ENCODE peak calls at places on chromosomes 11 and 22, in five cellular contexts. V is heart left ventricle, A is GM12865, R is breast epithelium, I is BE2C. K is an unnamed sample.

GRCh38 chr22:41485033-41485432 is 16.1 kb downstream of the ACO2 start:
- DNase-seq in V (no peak), A (no peak), R (no peak), I (no peak), K (no peak)

GRCh38 chr11:2096001-2096918 is 42.9 kb downstream of the IGF2 start:
- DNase-seq in V (peak), A (no peak), R (peak), I (no peak), K (no peak)

GRCh38 chr11:70087446-70088167 is 9.5 kb downstream of the ANO1 start:
- DNase-seq in V (no peak), A (no peak), R (no peak), I (no peak), K (no peak)

GRCh38 chr11:43503417-43503816 is 144.7 kb downstream of the TTC17 start:
- DNase-seq in V (no peak), A (no peak), R (no peak), I (no peak), K (no peak)

GRCh38 chr11:32659672-32660071 is 76.0 kb downstream of the EIF3M start:
- DNase-seq in V (no peak), A (no peak), R (no peak), I (no peak), K (no peak)

GRCh38 chr11:12275818-12276217 is 101.6 kb upstream of the PARVA start:
- DNase-seq in V (no peak), A (no peak), R (peak), I (no peak), K (no peak)

GRCh38 chr22:26339755-26340154 is 89.3 kb upstream of the ASPHD2 start:
- DNase-seq in V (no peak), A (no peak), R (no peak), I (no peak), K (no peak)

GRCh38 chr22:32852346-32853251 is 51.1 kb downstream of the TIMP3 start:
- DNase-seq in V (peak), A (no peak), R (no peak), I (peak), K (no peak)

GRCh38 chr11:66868726-66869291 is 11.9 kb downstream of the LRFN4 start:
- DNase-seq in V (no peak), A (peak), R (peak), I (peak), K (no peak)

GRCh38 chr11:83033972-83034672 is 37.6 kb downstream of the RAB30 start:
- DNase-seq in V (peak), A (peak), R (no peak), I (peak), K (peak)

DNA sequence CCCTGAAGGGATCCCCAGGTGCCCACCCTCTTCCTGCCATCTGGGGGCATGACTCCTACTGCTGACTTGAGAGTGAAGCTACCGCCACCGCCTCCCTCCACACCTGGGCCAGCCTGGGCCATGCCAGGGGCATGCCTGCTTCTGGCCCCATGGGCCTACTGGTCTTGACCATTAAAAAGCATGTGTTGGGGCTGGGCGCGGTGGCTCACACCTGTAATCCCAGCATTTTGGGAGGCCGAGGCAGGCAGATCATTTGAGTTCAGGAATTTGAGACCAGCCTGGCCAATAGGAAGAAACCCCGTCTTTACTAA is 37.7 kb upstream of the CCDC188 start:
- DNase-seq in V (no peak), A (no peak), R (no peak), I (no peak), K (no peak)
- TF ChIP-seq CTCF in V (no peak), A (no peak), R (no peak), I (no peak), K (no peak)

GRCh38 chr22:45317551-45318167 is 7.9 kb downstream of the FAM118A start:
- DNase-seq in V (peak), A (no peak), R (peak), I (peak), K (no peak)

GRCh38 chr22:45318558-45319318 is 9.0 kb downstream of the FAM118A start:
- DNase-seq in V (no peak), A (peak), R (no peak), I (no peak), K (no peak)

GRCh38 chr22:45318168-45318557 is 8.4 kb downstream of the FAM118A start:
- DNase-seq in V (peak), A (peak), R (peak), I (peak), K (peak)

GRCh38 chr22:45314789-45315188 is 5.1 kb downstream of the FAM118A start:
- DNase-seq in V (no peak), A (no peak), R (no peak), I (no peak), K (no peak)

DNA sequence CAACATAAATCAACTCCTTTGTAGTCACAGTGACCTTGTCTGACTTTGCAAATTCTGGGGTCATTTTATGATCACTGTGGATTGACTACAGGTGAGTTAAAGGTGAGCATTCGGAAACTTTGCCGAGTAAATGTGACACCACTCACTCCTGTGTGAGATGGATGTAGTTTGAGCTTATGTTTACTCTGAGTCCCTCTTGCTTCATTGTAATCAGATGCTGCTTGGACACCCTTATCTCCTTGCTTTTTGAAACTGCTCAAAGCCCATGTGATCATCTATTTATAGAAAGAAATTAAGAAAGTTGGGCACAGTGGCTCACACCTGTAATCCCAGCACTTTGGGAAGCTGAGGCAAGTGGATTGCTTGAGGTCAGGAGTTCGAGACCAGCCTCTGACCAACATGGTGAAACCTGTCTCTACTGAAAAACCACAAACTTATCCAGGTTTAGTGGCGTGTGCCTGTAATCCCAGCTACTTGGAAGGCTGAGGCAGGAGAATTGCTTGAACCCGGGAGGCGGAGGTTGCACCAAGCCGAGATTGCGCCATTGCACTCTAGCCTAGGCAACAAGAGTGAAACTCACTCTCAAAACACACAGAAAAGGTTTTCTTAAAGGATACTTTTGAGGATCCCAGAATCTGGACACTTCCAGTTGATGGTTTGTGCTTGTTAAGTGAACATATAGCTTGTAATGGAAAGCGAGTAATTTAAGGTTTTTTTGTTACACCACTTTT is 7.2 kb downstream of the FAM118A start:
- DNase-seq in V (no peak), A (no peak), R (no peak), I (no peak), K (no peak)
- H3K4me3 ChIP-seq in V (no peak), A (no peak), R (no peak), I (peak), K (no peak)

GRCh38 chr22:29277927-29278326 is 9.9 kb downstream of the EWSR1 start:
- DNase-seq in V (no peak), A (no peak), R (no peak), I (no peak), K (no peak)
- TF ChIP-seq CTCF in V (no peak), A (no peak), R (no peak), I (no peak), K (no peak)

GRCh38 chr11:113877673-113878060 is 2.3 kb upstream of the USP28 start:
- DNase-seq in V (no peak), A (peak), R (no peak), I (no peak), K (no peak)

GRCh38 chr11:113875414-113876073 is at the start of gene USP28:
- DNase-seq in V (peak), A (peak), R (peak), I (peak), K (peak)

GRCh38 chr11:113876074-113876797 is 864 bp upstream of the USP28 start:
- DNase-seq in V (no peak), A (peak), R (no peak), I (no peak), K (no peak)

GRCh38 chr11:113874920-113875413 is 405 bp downstream of the USP28 start:
- DNase-seq in V (no peak), A (peak), R (no peak), I (no peak), K (no peak)

GRCh38 chr11:113876798-113877672 is 1.7 kb upstream of the USP28 start:
- DNase-seq in V (no peak), A (no peak), R (no peak), I (no peak), K (no peak)
- H3K4me3 ChIP-seq in V (no peak), A (peak), R (no peak), I (no peak), K (no peak)

GRCh38 chr22:24096401-24097115 is 84.7 kb upstream of the SUSD2 start:
- DNase-seq in V (no peak), A (no peak), R (peak), I (no peak), K (no peak)

GRCh38 chr22:24094966-24095365 is 83.9 kb downstream of the CABIN1 start:
- DNase-seq in V (no peak), A (no peak), R (peak), I (no peak), K (no peak)

GRCh38 chr22:24095816-24096215 is 84.7 kb downstream of the CABIN1 start:
- DNase-seq in V (no peak), A (no peak), R (peak), I (no peak), K (peak)

GRCh38 chr22:24091551-24092420 is 80.7 kb downstream of the CABIN1 start:
- DNase-seq in V (peak), A (no peak), R (peak), I (peak), K (no peak)

GRCh38 chr22:24093855-24094254 is 82.8 kb downstream of the CABIN1 start:
- DNase-seq in V (no peak), A (no peak), R (peak), I (no peak), K (no peak)
- TF ChIP-seq CTCF in V (no peak), A (no peak), R (no peak), I (no peak), K (peak)

GRCh38 chr22:46066691-46067090 is 83.6 kb upstream of the PPARA start:
- DNase-seq in V (peak), A (no peak), R (peak), I (no peak), K (no peak)
- H3K4me3 ChIP-seq in V (peak), A (no peak), R (peak), I (peak), K (peak)

GRCh38 chr11:206002-206384 is 1.2 kb downstream of the BET1L start:
- DNase-seq in V (no peak), A (peak), R (peak), I (no peak), K (no peak)
- TF ChIP-seq CTCF in V (no peak), A (no peak), R (no peak), I (no peak), K (no peak)

GRCh38 chr22:46563381-46564083 is 26.1 kb upstream of the CELSR1 start:
- DNase-seq in V (peak), A (peak), R (peak), I (peak), K (no peak)

GRCh38 chr22:46560696-46561295 is 23.4 kb upstream of the CELSR1 start:
- DNase-seq in V (peak), A (no peak), R (no peak), I (no peak), K (no peak)

GRCh38 chr22:46557736-46558480 is 20.5 kb upstream of the CELSR1 start:
- DNase-seq in V (peak), A (no peak), R (no peak), I (no peak), K (no peak)

GRCh38 chr22:46564084-46564714 is 26.8 kb upstream of the CELSR1 start:
- DNase-seq in V (no peak), A (no peak), R (no peak), I (no peak), K (no peak)

GRCh38 chr22:46561435-46561905 is 24.1 kb upstream of the CELSR1 start:
- DNase-seq in V (peak), A (peak), R (no peak), I (peak), K (no peak)
- H3K4me3 ChIP-seq in V (no peak), A (no peak), R (no peak), I (no peak), K (no peak)